ENCODE peak calls at places on chromosomes 5 and 9, in ten cellular contexts. One of them, this sample, is unnamed.

GRCh38 chr5:2017540-2018389 is 135.0 kb upstream of the IRX4 start:
- DNase-seq in transverse colon: no peak
- DNase-seq in GM04504: no peak
- DNase-seq in HEK293T: peak; percentile 42
- DNase-seq in activated naive CD4-positive, alpha-beta T cell treated with anti-CD3 and anti-CD28 coated beads, Interleukin-2, amount 50 U/mL, for 16 hours: no peak
- DNase-seq in AG04449: no peak
- DNase-seq in stimulated activated CD8-positive, alpha-beta memory T cell treated with anti-CD3 and anti-CD28 coated beads, Interleukin-12 subunit alpha, Interleukin-12 subunit beta, amount 100 ng/mL, for 4 hours: no peak
- DNase-seq in M059J: peak; percentile 4
- DNase-seq in thoracic aorta: no peak
- DNase-seq in foreskin fibroblast: peak; percentile 15
- DNase-seq in this sample: peak; percentile 33

GRCh38 chr5:62190931-62191330 is 115.1 kb upstream of the KIF2A start:
- DNase-seq in transverse colon: no peak
- DNase-seq in GM04504: no peak
- DNase-seq in HEK293T: no peak
- DNase-seq in activated naive CD4-positive, alpha-beta T cell treated with anti-CD3 and anti-CD28 coated beads, Interleukin-2, amount 50 U/mL, for 16 hours: no peak
- DNase-seq in AG04449: no peak
- DNase-seq in stimulated activated CD8-positive, alpha-beta memory T cell treated with anti-CD3 and anti-CD28 coated beads, Interleukin-12 subunit alpha, Interleukin-12 subunit beta, amount 100 ng/mL, for 4 hours: no peak
- DNase-seq in M059J: no peak
- DNase-seq in thoracic aorta: no peak
- DNase-seq in foreskin fibroblast: no peak
- DNase-seq in this sample: no peak

GRCh38 chr5:123795688-123796087 is 283.7 kb downstream of the CSNK1G3 start:
- DNase-seq in transverse colon: no peak
- DNase-seq in GM04504: no peak
- DNase-seq in HEK293T: no peak
- DNase-seq in activated naive CD4-positive, alpha-beta T cell treated with anti-CD3 and anti-CD28 coated beads, Interleukin-2, amount 50 U/mL, for 16 hours: no peak
- DNase-seq in AG04449: no peak
- DNase-seq in stimulated activated CD8-positive, alpha-beta memory T cell treated with anti-CD3 and anti-CD28 coated beads, Interleukin-12 subunit alpha, Interleukin-12 subunit beta, amount 100 ng/mL, for 4 hours: no peak
- DNase-seq in M059J: peak; percentile 7
- DNase-seq in thoracic aorta: no peak
- DNase-seq in foreskin fibroblast: peak; percentile 15
- DNase-seq in this sample: no peak

GRCh38 chr5:172410160-172410559 is 44.2 kb downstream of the SH3PXD2B start:
- DNase-seq in transverse colon: no peak
- DNase-seq in GM04504: no peak
- DNase-seq in HEK293T: no peak
- DNase-seq in activated naive CD4-positive, alpha-beta T cell treated with anti-CD3 and anti-CD28 coated beads, Interleukin-2, amount 50 U/mL, for 16 hours: no peak
- DNase-seq in AG04449: no peak
- DNase-seq in stimulated activated CD8-positive, alpha-beta memory T cell treated with anti-CD3 and anti-CD28 coated beads, Interleukin-12 subunit alpha, Interleukin-12 subunit beta, amount 100 ng/mL, for 4 hours: no peak
- DNase-seq in M059J: peak; percentile 96
- DNase-seq in thoracic aorta: no peak
- DNase-seq in foreskin fibroblast: peak; percentile 48
- DNase-seq in this sample: no peak

GRCh38 chr5:126577415-126577814 is 17.6 kb downstream of the ALDH7A1 start:
- DNase-seq in transverse colon: no peak
- DNase-seq in GM04504: no peak
- DNase-seq in HEK293T: no peak
- DNase-seq in activated naive CD4-positive, alpha-beta T cell treated with anti-CD3 and anti-CD28 coated beads, Interleukin-2, amount 50 U/mL, for 16 hours: no peak
- DNase-seq in AG04449: no peak
- DNase-seq in stimulated activated CD8-positive, alpha-beta memory T cell treated with anti-CD3 and anti-CD28 coated beads, Interleukin-12 subunit alpha, Interleukin-12 subunit beta, amount 100 ng/mL, for 4 hours: no peak
- DNase-seq in M059J: no peak
- DNase-seq in thoracic aorta: no peak
- DNase-seq in foreskin fibroblast: no peak
- DNase-seq in this sample: no peak

GRCh38 chr5:33049845-33050244 is 338.7 kb downstream of the NPR3 start:
- DNase-seq in transverse colon: no peak
- DNase-seq in GM04504: peak; percentile 73
- DNase-seq in HEK293T: no peak
- DNase-seq in activated naive CD4-positive, alpha-beta T cell treated with anti-CD3 and anti-CD28 coated beads, Interleukin-2, amount 50 U/mL, for 16 hours: no peak
- DNase-seq in AG04449: peak; percentile 50
- DNase-seq in stimulated activated CD8-positive, alpha-beta memory T cell treated with anti-CD3 and anti-CD28 coated beads, Interleukin-12 subunit alpha, Interleukin-12 subunit beta, amount 100 ng/mL, for 4 hours: no peak
- DNase-seq in M059J: peak; percentile 96
- DNase-seq in thoracic aorta: peak; percentile 16
- DNase-seq in foreskin fibroblast: peak; percentile 93
- DNase-seq in this sample: no peak

GRCh38 chr9:32706004-32706749 is 70.7 kb upstream of the TAF1L start:
- DNase-seq in transverse colon: no peak
- DNase-seq in GM04504: no peak
- DNase-seq in HEK293T: no peak
- DNase-seq in activated naive CD4-positive, alpha-beta T cell treated with anti-CD3 and anti-CD28 coated beads, Interleukin-2, amount 50 U/mL, for 16 hours: no peak
- DNase-seq in AG04449: no peak
- DNase-seq in stimulated activated CD8-positive, alpha-beta memory T cell treated with anti-CD3 and anti-CD28 coated beads, Interleukin-12 subunit alpha, Interleukin-12 subunit beta, amount 100 ng/mL, for 4 hours: no peak
- DNase-seq in M059J: peak; percentile 81
- DNase-seq in thoracic aorta: no peak
- DNase-seq in foreskin fibroblast: no peak
- DNase-seq in this sample: no peak

GRCh38 chr9:32954642-32955041 is 46.8 kb downstream of the APTX start:
- DNase-seq in transverse colon: no peak
- DNase-seq in GM04504: peak; percentile 55
- DNase-seq in HEK293T: no peak
- DNase-seq in activated naive CD4-positive, alpha-beta T cell treated with anti-CD3 and anti-CD28 coated beads, Interleukin-2, amount 50 U/mL, for 16 hours: no peak
- DNase-seq in AG04449: peak; percentile 37
- DNase-seq in stimulated activated CD8-positive, alpha-beta memory T cell treated with anti-CD3 and anti-CD28 coated beads, Interleukin-12 subunit alpha, Interleukin-12 subunit beta, amount 100 ng/mL, for 4 hours: no peak
- DNase-seq in M059J: peak; percentile 60
- DNase-seq in thoracic aorta: no peak
- DNase-seq in foreskin fibroblast: peak; percentile 73
- DNase-seq in this sample: no peak

GRCh38 chr9:36317766-36318165 is 59.5 kb upstream of the GNE start:
- DNase-seq in transverse colon: peak; percentile 91
- DNase-seq in GM04504: no peak
- DNase-seq in HEK293T: no peak
- DNase-seq in activated naive CD4-positive, alpha-beta T cell treated with anti-CD3 and anti-CD28 coated beads, Interleukin-2, amount 50 U/mL, for 16 hours: no peak
- DNase-seq in AG04449: no peak
- DNase-seq in stimulated activated CD8-positive, alpha-beta memory T cell treated with anti-CD3 and anti-CD28 coated beads, Interleukin-12 subunit alpha, Interleukin-12 subunit beta, amount 100 ng/mL, for 4 hours: no peak
- DNase-seq in M059J: peak; percentile 49
- DNase-seq in thoracic aorta: no peak
- DNase-seq in foreskin fibroblast: no peak
- DNase-seq in this sample: no peak

GRCh38 chr5:109718632-109719031 is 28.9 kb downstream of the MAN2A1 start:
- DNase-seq in transverse colon: no peak
- DNase-seq in GM04504: no peak
- DNase-seq in HEK293T: no peak
- DNase-seq in activated naive CD4-positive, alpha-beta T cell treated with anti-CD3 and anti-CD28 coated beads, Interleukin-2, amount 50 U/mL, for 16 hours: no peak
- DNase-seq in AG04449: no peak
- DNase-seq in stimulated activated CD8-positive, alpha-beta memory T cell treated with anti-CD3 and anti-CD28 coated beads, Interleukin-12 subunit alpha, Interleukin-12 subunit beta, amount 100 ng/mL, for 4 hours: no peak
- DNase-seq in M059J: no peak
- DNase-seq in thoracic aorta: no peak
- DNase-seq in foreskin fibroblast: no peak
- DNase-seq in this sample: no peak

GRCh38 chr9:131018621-131019020 is 9.6 kb downstream of the LAMC3 start:
- DNase-seq in transverse colon: no peak
- DNase-seq in GM04504: no peak
- DNase-seq in HEK293T: no peak
- DNase-seq in activated naive CD4-positive, alpha-beta T cell treated with anti-CD3 and anti-CD28 coated beads, Interleukin-2, amount 50 U/mL, for 16 hours: no peak
- DNase-seq in AG04449: no peak
- DNase-seq in stimulated activated CD8-positive, alpha-beta memory T cell treated with anti-CD3 and anti-CD28 coated beads, Interleukin-12 subunit alpha, Interleukin-12 subunit beta, amount 100 ng/mL, for 4 hours: no peak
- DNase-seq in M059J: peak; percentile 34
- DNase-seq in thoracic aorta: no peak
- DNase-seq in foreskin fibroblast: no peak
- DNase-seq in this sample: no peak

GRCh38 chr9:133359420-133360175 is 3.2 kb downstream of the SURF2 start:
- DNase-seq in transverse colon: no peak
- DNase-seq in GM04504: no peak
- DNase-seq in HEK293T: peak; percentile 57
- DNase-seq in activated naive CD4-positive, alpha-beta T cell treated with anti-CD3 and anti-CD28 coated beads, Interleukin-2, amount 50 U/mL, for 16 hours: no peak
- DNase-seq in AG04449: no peak
- DNase-seq in stimulated activated CD8-positive, alpha-beta memory T cell treated with anti-CD3 and anti-CD28 coated beads, Interleukin-12 subunit alpha, Interleukin-12 subunit beta, amount 100 ng/mL, for 4 hours: no peak
- DNase-seq in M059J: no peak
- DNase-seq in thoracic aorta: no peak
- DNase-seq in foreskin fibroblast: peak; percentile 47
- DNase-seq in this sample: peak; percentile 78

GRCh38 chr5:52007230-52007858 is 624.1 kb downstream of the ISL1 start:
- DNase-seq in transverse colon: no peak
- DNase-seq in GM04504: peak; percentile 6
- DNase-seq in HEK293T: peak; percentile 53
- DNase-seq in activated naive CD4-positive, alpha-beta T cell treated with anti-CD3 and anti-CD28 coated beads, Interleukin-2, amount 50 U/mL, for 16 hours: no peak
- DNase-seq in AG04449: no peak
- DNase-seq in stimulated activated CD8-positive, alpha-beta memory T cell treated with anti-CD3 and anti-CD28 coated beads, Interleukin-12 subunit alpha, Interleukin-12 subunit beta, amount 100 ng/mL, for 4 hours: no peak
- DNase-seq in M059J: peak; percentile 15
- DNase-seq in thoracic aorta: no peak
- DNase-seq in foreskin fibroblast: peak; percentile 70
- DNase-seq in this sample: peak; percentile 12

GRCh38 chr5:38755171-38755570 is 90.6 kb upstream of the OSMR start:
- DNase-seq in transverse colon: no peak
- DNase-seq in GM04504: peak; percentile 8
- DNase-seq in HEK293T: no peak
- DNase-seq in activated naive CD4-positive, alpha-beta T cell treated with anti-CD3 and anti-CD28 coated beads, Interleukin-2, amount 50 U/mL, for 16 hours: no peak
- DNase-seq in AG04449: peak; percentile 26
- DNase-seq in stimulated activated CD8-positive, alpha-beta memory T cell treated with anti-CD3 and anti-CD28 coated beads, Interleukin-12 subunit alpha, Interleukin-12 subunit beta, amount 100 ng/mL, for 4 hours: no peak
- DNase-seq in M059J: peak; percentile 73
- DNase-seq in thoracic aorta: no peak
- DNase-seq in foreskin fibroblast: peak; percentile 91
- DNase-seq in this sample: no peak

GRCh38 chr5:21895766-21896165 is 957.4 kb downstream of the CDH12 start:
- DNase-seq in transverse colon: no peak
- DNase-seq in GM04504: no peak
- DNase-seq in HEK293T: no peak
- DNase-seq in activated naive CD4-positive, alpha-beta T cell treated with anti-CD3 and anti-CD28 coated beads, Interleukin-2, amount 50 U/mL, for 16 hours: no peak
- DNase-seq in AG04449: no peak
- DNase-seq in stimulated activated CD8-positive, alpha-beta memory T cell treated with anti-CD3 and anti-CD28 coated beads, Interleukin-12 subunit alpha, Interleukin-12 subunit beta, amount 100 ng/mL, for 4 hours: no peak
- DNase-seq in M059J: no peak
- DNase-seq in thoracic aorta: no peak
- DNase-seq in foreskin fibroblast: no peak
- DNase-seq in this sample: no peak

GRCh38 chr9:87844471-87844870 is 38.2 kb upstream of the SPATA31E1 start:
- DNase-seq in transverse colon: no peak
- DNase-seq in GM04504: no peak
- DNase-seq in HEK293T: no peak
- DNase-seq in activated naive CD4-positive, alpha-beta T cell treated with anti-CD3 and anti-CD28 coated beads, Interleukin-2, amount 50 U/mL, for 16 hours: no peak
- DNase-seq in AG04449: no peak
- DNase-seq in stimulated activated CD8-positive, alpha-beta memory T cell treated with anti-CD3 and anti-CD28 coated beads, Interleukin-12 subunit alpha, Interleukin-12 subunit beta, amount 100 ng/mL, for 4 hours: no peak
- DNase-seq in M059J: no peak
- DNase-seq in thoracic aorta: no peak
- DNase-seq in foreskin fibroblast: peak; percentile 30
- DNase-seq in this sample: no peak

GRCh38 chr5:72459913-72460312 is 47.3 kb downstream of the ZNF366 start:
- DNase-seq in transverse colon: no peak
- DNase-seq in GM04504: no peak
- DNase-seq in HEK293T: no peak
- DNase-seq in activated naive CD4-positive, alpha-beta T cell treated with anti-CD3 and anti-CD28 coated beads, Interleukin-2, amount 50 U/mL, for 16 hours: no peak
- DNase-seq in AG04449: no peak
- DNase-seq in stimulated activated CD8-positive, alpha-beta memory T cell treated with anti-CD3 and anti-CD28 coated beads, Interleukin-12 subunit alpha, Interleukin-12 subunit beta, amount 100 ng/mL, for 4 hours: no peak
- DNase-seq in M059J: no peak
- DNase-seq in thoracic aorta: no peak
- DNase-seq in foreskin fibroblast: no peak
- DNase-seq in this sample: no peak

GRCh38 chr5:76641514-76642120 is 18.4 kb upstream of the F2RL2 start:
- DNase-seq in transverse colon: peak; percentile 61
- DNase-seq in GM04504: peak; percentile 22
- DNase-seq in HEK293T: peak; percentile 56
- DNase-seq in activated naive CD4-positive, alpha-beta T cell treated with anti-CD3 and anti-CD28 coated beads, Interleukin-2, amount 50 U/mL, for 16 hours: peak; percentile 52
- DNase-seq in AG04449: no peak
- DNase-seq in stimulated activated CD8-positive, alpha-beta memory T cell treated with anti-CD3 and anti-CD28 coated beads, Interleukin-12 subunit alpha, Interleukin-12 subunit beta, amount 100 ng/mL, for 4 hours: no peak
- DNase-seq in M059J: peak; percentile 75
- DNase-seq in thoracic aorta: no peak
- DNase-seq in foreskin fibroblast: peak; percentile 88
- DNase-seq in this sample: peak; percentile 64

GRCh38 chr5:34656700-34657549 is 797 bp downstream of the RAI14 start:
- DNase-seq in transverse colon: peak; percentile 13
- DNase-seq in GM04504: no peak
- DNase-seq in HEK293T: peak; percentile 28
- DNase-seq in activated naive CD4-positive, alpha-beta T cell treated with anti-CD3 and anti-CD28 coated beads, Interleukin-2, amount 50 U/mL, for 16 hours: peak; percentile 13
- DNase-seq in AG04449: no peak
- DNase-seq in stimulated activated CD8-positive, alpha-beta memory T cell treated with anti-CD3 and anti-CD28 coated beads, Interleukin-12 subunit alpha, Interleukin-12 subunit beta, amount 100 ng/mL, for 4 hours: no peak
- DNase-seq in M059J: peak; percentile 51
- DNase-seq in thoracic aorta: no peak
- DNase-seq in foreskin fibroblast: peak; percentile 53
- DNase-seq in this sample: peak; percentile 21

GRCh38 chr5:151660616-151661015 is 26.1 kb downstream of the SPARC start:
- DNase-seq in transverse colon: no peak
- DNase-seq in GM04504: no peak
- DNase-seq in HEK293T: no peak
- DNase-seq in activated naive CD4-positive, alpha-beta T cell treated with anti-CD3 and anti-CD28 coated beads, Interleukin-2, amount 50 U/mL, for 16 hours: no peak
- DNase-seq in AG04449: no peak
- DNase-seq in stimulated activated CD8-positive, alpha-beta memory T cell treated with anti-CD3 and anti-CD28 coated beads, Interleukin-12 subunit alpha, Interleukin-12 subunit beta, amount 100 ng/mL, for 4 hours: no peak
- DNase-seq in M059J: peak; percentile 84
- DNase-seq in thoracic aorta: no peak
- DNase-seq in foreskin fibroblast: peak; percentile 83
- DNase-seq in this sample: no peak

GRCh38 chr5:76145945-76146344 is 62.8 kb downstream of the SV2C start:
- DNase-seq in transverse colon: no peak
- DNase-seq in GM04504: no peak
- DNase-seq in HEK293T: peak; percentile 45
- DNase-seq in activated naive CD4-positive, alpha-beta T cell treated with anti-CD3 and anti-CD28 coated beads, Interleukin-2, amount 50 U/mL, for 16 hours: no peak
- DNase-seq in AG04449: no peak
- DNase-seq in stimulated activated CD8-positive, alpha-beta memory T cell treated with anti-CD3 and anti-CD28 coated beads, Interleukin-12 subunit alpha, Interleukin-12 subunit beta, amount 100 ng/mL, for 4 hours: no peak
- DNase-seq in M059J: peak; percentile 2
- DNase-seq in thoracic aorta: no peak
- DNase-seq in foreskin fibroblast: no peak
- DNase-seq in this sample: peak; percentile 57

GRCh38 chr9:132638240-132638639 is 31.5 kb downstream of the DDX31 start:
- DNase-seq in transverse colon: no peak
- DNase-seq in GM04504: no peak
- DNase-seq in HEK293T: no peak
- DNase-seq in activated naive CD4-positive, alpha-beta T cell treated with anti-CD3 and anti-CD28 coated beads, Interleukin-2, amount 50 U/mL, for 16 hours: no peak
- DNase-seq in AG04449: no peak
- DNase-seq in stimulated activated CD8-positive, alpha-beta memory T cell treated with anti-CD3 and anti-CD28 coated beads, Interleukin-12 subunit alpha, Interleukin-12 subunit beta, amount 100 ng/mL, for 4 hours: no peak
- DNase-seq in M059J: no peak
- DNase-seq in thoracic aorta: no peak
- DNase-seq in foreskin fibroblast: peak; percentile 84
- DNase-seq in this sample: no peak